ENCODE peak calls at places on chromosomes 1 and 21, in ten cellular contexts. S is fibroblast of pulmonary artery, U is GM13976, H is AG04450, E is uterus, Z is colonic mucosa, R is GM12878, P is neural crest cell, L is endodermal cell, O is stomach. C is an unnamed sample.

GRCh38 chr1:234605983-234606730 is 3.8 kb downstream of the IRF2BP2 start:
- DNase-seq in S (peak; percentile 81), U (no peak), H (no peak), E (no peak), Z (no peak), R (no peak), P (no peak), L (no peak), O (peak; percentile 53), C (peak; percentile 66)

GRCh38 chr21:41195311-41195710 is 27.4 kb downstream of the BACE2 start:
- DNase-seq in S (no peak), U (no peak), H (no peak), E (no peak), Z (no peak), R (no peak), P (no peak), L (no peak), O (no peak), C (no peak)

GRCh38 chr1:217569021-217569420 is 61.9 kb downstream of the GPATCH2 start:
- DNase-seq in S (no peak), U (no peak), H (no peak), E (no peak), Z (no peak), R (no peak), P (no peak), L (no peak), O (no peak), C (no peak)

GRCh38 chr1:48784301-48784700 is 7.6 kb upstream of the BEND5 start:
- DNase-seq in S (no peak), U (no peak), H (no peak), E (no peak), Z (no peak), R (no peak), P (no peak), L (no peak), O (no peak), C (no peak)

GRCh38 chr1:175646439-175647209 is 96.8 kb downstream of the TNR start:
- DNase-seq in S (no peak), U (no peak), H (no peak), E (no peak), Z (no peak), R (no peak), P (no peak), L (peak; percentile 67), O (no peak), C (no peak)

GRCh38 chr1:34870395-34870794 is 10.8 kb upstream of the SMIM12 start:
- DNase-seq in S (no peak), U (no peak), H (no peak), E (no peak), Z (no peak), R (no peak), P (no peak), L (peak; percentile 35), O (no peak), C (no peak)

GRCh38 chr1:66523502-66523901 is 10.5 kb upstream of the SGIP1 start:
- DNase-seq in S (no peak), U (no peak), H (no peak), E (no peak), Z (no peak), R (no peak), P (no peak), L (no peak), O (no peak), C (no peak)

GRCh38 chr1:35855016-35855700 is 27.9 kb upstream of the AGO1 start:
- DNase-seq in S (no peak), U (no peak), H (no peak), E (no peak), Z (peak; percentile 27), R (no peak), P (no peak), L (peak; percentile 76), O (no peak), C (no peak)

GRCh38 chr1:203913045-203913444 is 51.6 kb downstream of the SNRPE start:
- DNase-seq in S (no peak), U (no peak), H (no peak), E (no peak), Z (no peak), R (no peak), P (no peak), L (no peak), O (no peak), C (no peak)

GRCh38 chr1:184753608-184754478 is 815 bp downstream of the EDEM3 start:
- DNase-seq in S (peak; percentile 39), U (peak; percentile 55), H (peak; percentile 1), E (no peak), Z (peak; percentile 54), R (no peak), P (no peak), L (peak; percentile 83), O (peak; percentile 45), C (peak; percentile 68)

GRCh38 chr1:37872692-37873091 is 13.3 kb upstream of the MTF1 start:
- DNase-seq in S (no peak), U (no peak), H (no peak), E (no peak), Z (no peak), R (no peak), P (no peak), L (no peak), O (no peak), C (no peak)

GRCh38 chr1:37879865-37880264 is 20.5 kb upstream of the MTF1 start:
- DNase-seq in S (no peak), U (no peak), H (no peak), E (no peak), Z (no peak), R (no peak), P (no peak), L (no peak), O (no peak), C (no peak)

GRCh38 chr1:37877991-37878544 is 18.7 kb upstream of the MTF1 start:
- DNase-seq in S (no peak), U (no peak), H (no peak), E (no peak), Z (no peak), R (no peak), P (no peak), L (no peak), O (no peak), C (no peak)

DNA sequence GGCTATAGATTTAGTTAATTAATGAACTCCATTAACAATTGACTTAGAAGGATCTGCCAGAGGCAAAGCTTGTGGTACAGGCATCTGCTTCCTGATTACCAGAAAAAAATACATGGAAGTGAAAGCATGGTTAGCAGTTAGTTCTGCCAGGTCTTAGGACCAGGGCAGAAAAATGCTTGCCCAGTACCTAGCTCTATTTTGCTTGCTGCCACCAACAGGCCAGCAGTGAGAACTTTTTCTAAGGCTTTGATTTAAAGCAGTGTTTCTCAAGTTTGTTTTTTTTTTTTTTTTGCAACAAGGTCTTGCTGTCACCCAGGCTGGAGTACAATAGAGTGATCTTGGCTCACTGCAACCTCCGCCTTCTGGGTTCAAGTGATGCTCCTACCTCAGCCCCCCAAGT is 16.4 kb upstream of the MTF1 start:
- DNase-seq in S (peak; percentile 38), U (no peak), H (no peak), E (no peak), Z (no peak), R (no peak), P (no peak), L (peak; percentile 47), O (no peak), C (no peak)
- TF ChIP-seq CTCF in S (peak; percentile 23), U (no peak), H (peak; percentile 18), E (no peak), Z (no peak), R (no peak), P (peak; percentile 24), L (peak; percentile 62), O (no peak), C (no peak)

DNA sequence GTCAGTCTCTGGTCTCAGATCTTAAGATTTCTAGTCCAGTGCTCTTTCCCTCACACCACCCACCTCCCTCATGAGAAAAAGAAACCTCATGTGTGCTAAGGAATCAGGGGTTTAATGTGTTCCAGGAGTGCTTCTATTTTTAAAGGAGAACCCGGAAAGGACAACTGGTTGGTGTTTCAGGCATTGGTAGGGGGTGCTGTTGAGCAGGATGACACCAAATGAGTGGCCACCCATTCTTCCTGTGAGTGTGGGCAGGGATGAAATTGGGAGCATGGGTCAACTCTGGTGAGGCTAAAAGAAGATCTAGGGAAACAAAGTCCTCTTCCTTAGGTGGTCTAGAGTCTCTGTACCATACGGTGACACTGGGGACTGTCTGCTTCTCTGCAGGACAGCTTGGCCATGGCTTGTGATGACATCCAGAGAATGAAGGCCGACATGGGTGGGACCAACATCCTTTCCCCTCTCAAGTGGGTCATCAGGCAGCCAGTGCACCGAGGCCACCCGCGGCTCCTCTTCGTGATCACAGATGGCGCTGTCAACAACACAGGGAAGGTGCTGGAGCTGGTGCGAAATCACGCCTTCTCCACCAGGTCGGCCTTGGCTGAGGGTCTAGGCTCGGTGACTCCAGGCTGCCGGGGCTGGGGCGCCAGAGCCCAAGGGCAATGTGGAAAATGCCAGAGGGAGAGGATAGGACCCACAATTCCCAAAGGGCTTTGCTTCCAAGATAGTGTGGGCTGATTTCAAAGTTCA is 39.3 kb downstream of the VWA5B1 start:
- DNase-seq in S (no peak), U (no peak), H (no peak), E (no peak), Z (no peak), R (no peak), P (no peak), L (peak; percentile 75), O (no peak), C (no peak)
- TF ChIP-seq CTCF in S (peak; percentile 18), U (peak; percentile 18), H (peak; percentile 14), E (no peak), Z (no peak), R (no peak), P (no peak), L (peak; percentile 68), O (no peak), C (no peak)

GRCh38 chr1:192654120-192654519 is 18.2 kb downstream of the RGS13 start:
- DNase-seq in S (no peak), U (no peak), H (no peak), E (no peak), Z (no peak), R (no peak), P (no peak), L (no peak), O (no peak), C (no peak)
- TF ChIP-seq CTCF in S (no peak), U (no peak), H (no peak), E (no peak), Z (no peak), R (no peak), P (no peak), L (no peak), O (no peak), C (no peak)

DNA sequence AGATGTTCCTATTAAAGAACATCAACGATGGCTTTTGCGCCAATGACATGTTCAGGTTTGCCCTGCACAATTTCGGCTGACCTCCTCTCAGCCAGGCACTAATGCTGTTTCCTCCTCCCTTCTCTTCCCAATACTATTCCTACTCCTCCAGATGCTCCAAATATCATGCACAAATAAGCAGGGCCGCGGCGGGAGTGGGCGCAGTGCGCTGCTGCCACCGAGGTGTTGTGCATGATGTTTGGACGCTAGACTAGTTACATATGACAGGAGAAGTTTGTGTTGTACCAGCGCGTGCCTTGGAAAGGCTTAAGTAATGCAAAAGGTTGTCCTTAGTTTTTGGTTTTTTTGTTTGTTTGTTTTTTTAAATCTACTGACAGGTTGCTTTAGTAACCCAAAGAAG is 33.3 kb upstream of the PPM1J start:
- DNase-seq in S (no peak), U (no peak), H (no peak), E (no peak), Z (no peak), R (no peak), P (no peak), L (no peak), O (no peak), C (no peak)
- TF ChIP-seq CTCF in S (no peak), U (no peak), H (no peak), E (no peak), Z (no peak), R (no peak), P (no peak), L (no peak), O (no peak), C (no peak)

C was measured in activated CD8-positive, alpha-beta T cell treated with anti-CD3 and anti-CD28 coated beads for 36 hours.